ENCODE peak calls at places on chromosomes 16 and 17, in ten cellular contexts. One of them, this sample, is unnamed.

GRCh38 chr16:11402051-11402744 is 56.9 kb downstream of the RMI2 start:
- DNase-seq in activated T-cell treated with anti-CD3 and anti-CD28 coated beads, Interleukin-2, amount 50 U/mL, for 72 hours: no peak
- DNase-seq in adrenal gland: peak
- DNase-seq in AG04449: no peak
- DNase-seq in NCI-H460: no peak
- DNase-seq in spleen: peak
- DNase-seq in stimulated activated CD4-positive, alpha-beta T cell treated with anti-CD3 and anti-CD28 coated beads, Interleukin-2, amount 100 ng/mL, for 48 hours: no peak
- DNase-seq in amniotic stem cell: no peak
- DNase-seq in MV-4-11: no peak
- DNase-seq in NCI-H1436: no peak
- DNase-seq in this sample: peak

GRCh38 chr16:8571061-8571596 is 19.2 kb downstream of the TMEM114 start:
- DNase-seq in activated T-cell treated with anti-CD3 and anti-CD28 coated beads, Interleukin-2, amount 50 U/mL, for 72 hours: no peak
- DNase-seq in adrenal gland: no peak
- DNase-seq in AG04449: peak
- DNase-seq in NCI-H460: no peak
- DNase-seq in spleen: no peak
- DNase-seq in stimulated activated CD4-positive, alpha-beta T cell treated with anti-CD3 and anti-CD28 coated beads, Interleukin-2, amount 100 ng/mL, for 48 hours: no peak
- DNase-seq in amniotic stem cell: no peak
- DNase-seq in MV-4-11: peak
- DNase-seq in NCI-H1436: no peak
- DNase-seq in this sample: no peak

GRCh38 chr17:69669441-69670178 is 255.1 kb downstream of the MAP2K6 start:
- DNase-seq in activated T-cell treated with anti-CD3 and anti-CD28 coated beads, Interleukin-2, amount 50 U/mL, for 72 hours: no peak
- DNase-seq in adrenal gland: no peak
- DNase-seq in AG04449: no peak
- DNase-seq in NCI-H460: no peak
- DNase-seq in spleen: no peak
- DNase-seq in stimulated activated CD4-positive, alpha-beta T cell treated with anti-CD3 and anti-CD28 coated beads, Interleukin-2, amount 100 ng/mL, for 48 hours: no peak
- DNase-seq in amniotic stem cell: no peak
- DNase-seq in MV-4-11: no peak
- DNase-seq in NCI-H1436: no peak
- DNase-seq in this sample: no peak

GRCh38 chr16:79067600-79067999 is 532.9 kb downstream of the MAF start:
- DNase-seq in activated T-cell treated with anti-CD3 and anti-CD28 coated beads, Interleukin-2, amount 50 U/mL, for 72 hours: peak
- DNase-seq in adrenal gland: no peak
- DNase-seq in AG04449: no peak
- DNase-seq in NCI-H460: no peak
- DNase-seq in spleen: no peak
- DNase-seq in stimulated activated CD4-positive, alpha-beta T cell treated with anti-CD3 and anti-CD28 coated beads, Interleukin-2, amount 100 ng/mL, for 48 hours: no peak
- DNase-seq in amniotic stem cell: no peak
- DNase-seq in MV-4-11: no peak
- DNase-seq in NCI-H1436: no peak
- DNase-seq in this sample: no peak

GRCh38 chr17:20063665-20064648 is 54.8 kb downstream of the SPECC1 start:
- DNase-seq in activated T-cell treated with anti-CD3 and anti-CD28 coated beads, Interleukin-2, amount 50 U/mL, for 72 hours: peak
- DNase-seq in adrenal gland: peak
- DNase-seq in AG04449: peak
- DNase-seq in NCI-H460: peak
- DNase-seq in spleen: no peak
- DNase-seq in stimulated activated CD4-positive, alpha-beta T cell treated with anti-CD3 and anti-CD28 coated beads, Interleukin-2, amount 100 ng/mL, for 48 hours: peak
- DNase-seq in amniotic stem cell: peak
- DNase-seq in MV-4-11: peak
- DNase-seq in NCI-H1436: no peak
- DNase-seq in this sample: no peak

GRCh38 chr17:66944365-66945203 is 19.9 kb upstream of the CACNG4 start:
- DNase-seq in activated T-cell treated with anti-CD3 and anti-CD28 coated beads, Interleukin-2, amount 50 U/mL, for 72 hours: no peak
- DNase-seq in adrenal gland: no peak
- DNase-seq in AG04449: no peak
- DNase-seq in NCI-H460: no peak
- DNase-seq in spleen: peak
- DNase-seq in stimulated activated CD4-positive, alpha-beta T cell treated with anti-CD3 and anti-CD28 coated beads, Interleukin-2, amount 100 ng/mL, for 48 hours: no peak
- DNase-seq in amniotic stem cell: no peak
- DNase-seq in MV-4-11: no peak
- DNase-seq in NCI-H1436: no peak
- DNase-seq in this sample: peak

GRCh38 chr17:10640475-10640874 is 16.6 kb downstream of the MYH3 start:
- DNase-seq in activated T-cell treated with anti-CD3 and anti-CD28 coated beads, Interleukin-2, amount 50 U/mL, for 72 hours: no peak
- DNase-seq in adrenal gland: no peak
- DNase-seq in AG04449: no peak
- DNase-seq in NCI-H460: no peak
- DNase-seq in spleen: no peak
- DNase-seq in stimulated activated CD4-positive, alpha-beta T cell treated with anti-CD3 and anti-CD28 coated beads, Interleukin-2, amount 100 ng/mL, for 48 hours: no peak
- DNase-seq in amniotic stem cell: no peak
- DNase-seq in MV-4-11: no peak
- DNase-seq in NCI-H1436: no peak
- DNase-seq in this sample: no peak

GRCh38 chr16:28494141-28494851 is at the start of gene APOBR:
- DNase-seq in activated T-cell treated with anti-CD3 and anti-CD28 coated beads, Interleukin-2, amount 50 U/mL, for 72 hours: peak
- DNase-seq in adrenal gland: peak
- DNase-seq in AG04449: no peak
- DNase-seq in NCI-H460: no peak
- DNase-seq in spleen: peak
- DNase-seq in stimulated activated CD4-positive, alpha-beta T cell treated with anti-CD3 and anti-CD28 coated beads, Interleukin-2, amount 100 ng/mL, for 48 hours: peak
- DNase-seq in amniotic stem cell: no peak
- DNase-seq in MV-4-11: peak
- DNase-seq in NCI-H1436: no peak
- DNase-seq in this sample: peak

GRCh38 chr16:64478258-64478906 is 643.5 kb downstream of the CDH11 start:
- DNase-seq in activated T-cell treated with anti-CD3 and anti-CD28 coated beads, Interleukin-2, amount 50 U/mL, for 72 hours: no peak
- DNase-seq in adrenal gland: peak
- DNase-seq in AG04449: peak
- DNase-seq in NCI-H460: no peak
- DNase-seq in spleen: no peak
- DNase-seq in stimulated activated CD4-positive, alpha-beta T cell treated with anti-CD3 and anti-CD28 coated beads, Interleukin-2, amount 100 ng/mL, for 48 hours: no peak
- DNase-seq in amniotic stem cell: peak
- DNase-seq in MV-4-11: no peak
- DNase-seq in NCI-H1436: no peak
- DNase-seq in this sample: no peak

GRCh38 chr16:86048221-86048620 is 149.3 kb downstream of the IRF8 start:
- DNase-seq in activated T-cell treated with anti-CD3 and anti-CD28 coated beads, Interleukin-2, amount 50 U/mL, for 72 hours: no peak
- DNase-seq in adrenal gland: no peak
- DNase-seq in AG04449: no peak
- DNase-seq in NCI-H460: no peak
- DNase-seq in spleen: peak
- DNase-seq in stimulated activated CD4-positive, alpha-beta T cell treated with anti-CD3 and anti-CD28 coated beads, Interleukin-2, amount 100 ng/mL, for 48 hours: no peak
- DNase-seq in amniotic stem cell: no peak
- DNase-seq in MV-4-11: no peak
- DNase-seq in NCI-H1436: no peak
- DNase-seq in this sample: no peak

GRCh38 chr17:34651267-34651955 is 72.0 kb downstream of the TMEM132E start:
- DNase-seq in activated T-cell treated with anti-CD3 and anti-CD28 coated beads, Interleukin-2, amount 50 U/mL, for 72 hours: no peak
- DNase-seq in adrenal gland: no peak
- DNase-seq in AG04449: no peak
- DNase-seq in NCI-H460: no peak
- DNase-seq in spleen: peak
- DNase-seq in stimulated activated CD4-positive, alpha-beta T cell treated with anti-CD3 and anti-CD28 coated beads, Interleukin-2, amount 100 ng/mL, for 48 hours: no peak
- DNase-seq in amniotic stem cell: no peak
- DNase-seq in MV-4-11: no peak
- DNase-seq in NCI-H1436: no peak
- DNase-seq in this sample: peak

GRCh38 chr16:12120331-12120981 is 143.9 kb downstream of the SNX29 start:
- DNase-seq in activated T-cell treated with anti-CD3 and anti-CD28 coated beads, Interleukin-2, amount 50 U/mL, for 72 hours: no peak
- DNase-seq in adrenal gland: peak
- DNase-seq in AG04449: peak
- DNase-seq in NCI-H460: peak
- DNase-seq in spleen: no peak
- DNase-seq in stimulated activated CD4-positive, alpha-beta T cell treated with anti-CD3 and anti-CD28 coated beads, Interleukin-2, amount 100 ng/mL, for 48 hours: no peak
- DNase-seq in amniotic stem cell: no peak
- DNase-seq in MV-4-11: no peak
- DNase-seq in NCI-H1436: peak
- DNase-seq in this sample: no peak

GRCh38 chr16:71338193-71338592 is 20.3 kb upstream of the CALB2 start:
- DNase-seq in activated T-cell treated with anti-CD3 and anti-CD28 coated beads, Interleukin-2, amount 50 U/mL, for 72 hours: no peak
- DNase-seq in adrenal gland: no peak
- DNase-seq in AG04449: no peak
- DNase-seq in NCI-H460: peak
- DNase-seq in spleen: no peak
- DNase-seq in stimulated activated CD4-positive, alpha-beta T cell treated with anti-CD3 and anti-CD28 coated beads, Interleukin-2, amount 100 ng/mL, for 48 hours: no peak
- DNase-seq in amniotic stem cell: no peak
- DNase-seq in MV-4-11: no peak
- DNase-seq in NCI-H1436: no peak
- DNase-seq in this sample: no peak

GRCh38 chr17:82939213-82940030 is 99.6 kb upstream of the ZNF750 start:
- DNase-seq in activated T-cell treated with anti-CD3 and anti-CD28 coated beads, Interleukin-2, amount 50 U/mL, for 72 hours: no peak
- DNase-seq in adrenal gland: peak
- DNase-seq in AG04449: no peak
- DNase-seq in NCI-H460: no peak
- DNase-seq in spleen: peak
- DNase-seq in stimulated activated CD4-positive, alpha-beta T cell treated with anti-CD3 and anti-CD28 coated beads, Interleukin-2, amount 100 ng/mL, for 48 hours: no peak
- DNase-seq in amniotic stem cell: no peak
- DNase-seq in MV-4-11: no peak
- DNase-seq in NCI-H1436: no peak
- DNase-seq in this sample: no peak

GRCh38 chr17:82242977-82243647 is 14.3 kb downstream of the SLC16A3 start:
- DNase-seq in activated T-cell treated with anti-CD3 and anti-CD28 coated beads, Interleukin-2, amount 50 U/mL, for 72 hours: no peak
- DNase-seq in adrenal gland: peak
- DNase-seq in AG04449: peak
- DNase-seq in NCI-H460: no peak
- DNase-seq in spleen: peak
- DNase-seq in stimulated activated CD4-positive, alpha-beta T cell treated with anti-CD3 and anti-CD28 coated beads, Interleukin-2, amount 100 ng/mL, for 48 hours: no peak
- DNase-seq in amniotic stem cell: no peak
- DNase-seq in MV-4-11: no peak
- DNase-seq in NCI-H1436: no peak
- DNase-seq in this sample: no peak

GRCh38 chr17:3836551-3836950 is 9.5 kb downstream of the NCBP3 start:
- DNase-seq in activated T-cell treated with anti-CD3 and anti-CD28 coated beads, Interleukin-2, amount 50 U/mL, for 72 hours: no peak
- DNase-seq in adrenal gland: no peak
- DNase-seq in AG04449: no peak
- DNase-seq in NCI-H460: no peak
- DNase-seq in spleen: no peak
- DNase-seq in stimulated activated CD4-positive, alpha-beta T cell treated with anti-CD3 and anti-CD28 coated beads, Interleukin-2, amount 100 ng/mL, for 48 hours: no peak
- DNase-seq in amniotic stem cell: no peak
- DNase-seq in MV-4-11: no peak
- DNase-seq in NCI-H1436: no peak
- DNase-seq in this sample: no peak

GRCh38 chr17:22435231-22435974 is 743.1 kb downstream of the KCNJ18 start:
- DNase-seq in activated T-cell treated with anti-CD3 and anti-CD28 coated beads, Interleukin-2, amount 50 U/mL, for 72 hours: no peak
- DNase-seq in adrenal gland: no peak
- DNase-seq in AG04449: no peak
- DNase-seq in NCI-H460: no peak
- DNase-seq in spleen: no peak
- DNase-seq in stimulated activated CD4-positive, alpha-beta T cell treated with anti-CD3 and anti-CD28 coated beads, Interleukin-2, amount 100 ng/mL, for 48 hours: no peak
- DNase-seq in amniotic stem cell: no peak
- DNase-seq in MV-4-11: no peak
- DNase-seq in NCI-H1436: no peak
- DNase-seq in this sample: peak

GRCh38 chr17:32259596-32259995 is 6.0 kb upstream of the RHBDL3 start:
- DNase-seq in activated T-cell treated with anti-CD3 and anti-CD28 coated beads, Interleukin-2, amount 50 U/mL, for 72 hours: no peak
- DNase-seq in adrenal gland: peak
- DNase-seq in AG04449: no peak
- DNase-seq in NCI-H460: no peak
- DNase-seq in spleen: peak
- DNase-seq in stimulated activated CD4-positive, alpha-beta T cell treated with anti-CD3 and anti-CD28 coated beads, Interleukin-2, amount 100 ng/mL, for 48 hours: no peak
- DNase-seq in amniotic stem cell: no peak
- DNase-seq in MV-4-11: no peak
- DNase-seq in NCI-H1436: no peak
- DNase-seq in this sample: no peak

GRCh38 chr16:73151225-73151624 is 103.3 kb upstream of the ZFHX3 start:
- DNase-seq in activated T-cell treated with anti-CD3 and anti-CD28 coated beads, Interleukin-2, amount 50 U/mL, for 72 hours: no peak
- DNase-seq in adrenal gland: no peak
- DNase-seq in AG04449: no peak
- DNase-seq in NCI-H460: no peak
- DNase-seq in spleen: no peak
- DNase-seq in stimulated activated CD4-positive, alpha-beta T cell treated with anti-CD3 and anti-CD28 coated beads, Interleukin-2, amount 100 ng/mL, for 48 hours: no peak
- DNase-seq in amniotic stem cell: no peak
- DNase-seq in MV-4-11: no peak
- DNase-seq in NCI-H1436: no peak
- DNase-seq in this sample: no peak

GRCh38 chr16:84165746-84166145 is 20.6 kb downstream of the DNAAF1 start:
- DNase-seq in activated T-cell treated with anti-CD3 and anti-CD28 coated beads, Interleukin-2, amount 50 U/mL, for 72 hours: no peak
- DNase-seq in adrenal gland: no peak
- DNase-seq in AG04449: no peak
- DNase-seq in NCI-H460: no peak
- DNase-seq in spleen: peak
- DNase-seq in stimulated activated CD4-positive, alpha-beta T cell treated with anti-CD3 and anti-CD28 coated beads, Interleukin-2, amount 100 ng/mL, for 48 hours: no peak
- DNase-seq in amniotic stem cell: no peak
- DNase-seq in MV-4-11: no peak
- DNase-seq in NCI-H1436: no peak
- DNase-seq in this sample: no peak

GRCh38 chr17:71821512-71821911 is 299.3 kb upstream of the SOX9 start:
- DNase-seq in activated T-cell treated with anti-CD3 and anti-CD28 coated beads, Interleukin-2, amount 50 U/mL, for 72 hours: no peak
- DNase-seq in adrenal gland: no peak
- DNase-seq in AG04449: no peak
- DNase-seq in NCI-H460: no peak
- DNase-seq in spleen: no peak
- DNase-seq in stimulated activated CD4-positive, alpha-beta T cell treated with anti-CD3 and anti-CD28 coated beads, Interleukin-2, amount 100 ng/mL, for 48 hours: no peak
- DNase-seq in amniotic stem cell: no peak
- DNase-seq in MV-4-11: no peak
- DNase-seq in NCI-H1436: no peak
- DNase-seq in this sample: no peak

GRCh38 chr16:16105646-16106045 is 117.6 kb downstream of the ABCC6 start:
- DNase-seq in activated T-cell treated with anti-CD3 and anti-CD28 coated beads, Interleukin-2, amount 50 U/mL, for 72 hours: no peak
- DNase-seq in adrenal gland: no peak
- DNase-seq in AG04449: no peak
- DNase-seq in NCI-H460: no peak
- DNase-seq in spleen: no peak
- DNase-seq in stimulated activated CD4-positive, alpha-beta T cell treated with anti-CD3 and anti-CD28 coated beads, Interleukin-2, amount 100 ng/mL, for 48 hours: no peak
- DNase-seq in amniotic stem cell: no peak
- DNase-seq in MV-4-11: no peak
- DNase-seq in NCI-H1436: no peak
- DNase-seq in this sample: no peak

GRCh38 chr17:81329279-81329926 is 34.3 kb upstream of the SLC38A10 start:
- DNase-seq in activated T-cell treated with anti-CD3 and anti-CD28 coated beads, Interleukin-2, amount 50 U/mL, for 72 hours: no peak
- DNase-seq in adrenal gland: peak
- DNase-seq in AG04449: peak
- DNase-seq in NCI-H460: peak
- DNase-seq in spleen: no peak
- DNase-seq in stimulated activated CD4-positive, alpha-beta T cell treated with anti-CD3 and anti-CD28 coated beads, Interleukin-2, amount 100 ng/mL, for 48 hours: no peak
- DNase-seq in amniotic stem cell: peak
- DNase-seq in MV-4-11: peak
- DNase-seq in NCI-H1436: no peak
- DNase-seq in this sample: peak